ENCODE peak calls at places on chromosomes 11 and 22, in four cellular contexts. One of them, this sample, is unnamed.
A peak's percentile ranks its signal among the peaks of the same experiment; 100 is the strongest.

GRCh38 chr22:47345025-47345424 is 582.6 kb downstream of the TBC1D22A start:
- DNase-seq in WTC11: no peak
- DNase-seq in neural crest cell: no peak
- DNase-seq in HFF-Myc: no peak
- DNase-seq in this sample: no peak

GRCh38 chr22:39439170-39439569 is 17.6 kb upstream of the MGAT3 start:
- DNase-seq in WTC11: no peak
- DNase-seq in neural crest cell: no peak
- DNase-seq in HFF-Myc: peak; percentile 14
- DNase-seq in this sample: no peak

GRCh38 chr22:49970528-49971231 is 10.1 kb downstream of the PIM3 start:
- DNase-seq in WTC11: peak; percentile 64
- DNase-seq in neural crest cell: peak; percentile 59
- DNase-seq in HFF-Myc: peak; percentile 87
- DNase-seq in this sample: peak; percentile 99

GRCh38 chr22:43420991-43421665 is 9.3 kb downstream of the MPPED1 start:
- DNase-seq in WTC11: no peak
- DNase-seq in neural crest cell: no peak
- DNase-seq in HFF-Myc: no peak
- DNase-seq in this sample: no peak

GRCh38 chr22:41261541-41262249 is 21.0 kb upstream of the CHADL start:
- DNase-seq in WTC11: no peak
- DNase-seq in neural crest cell: no peak
- DNase-seq in HFF-Myc: no peak
- DNase-seq in this sample: no peak

GRCh38 chr22:40449676-40450035 is 79.3 kb downstream of the SGSM3 start:
- DNase-seq in WTC11: no peak
- DNase-seq in neural crest cell: no peak
- DNase-seq in HFF-Myc: peak; percentile 14
- DNase-seq in this sample: no peak

GRCh38 chr11:103091441-103091809 is 535 bp downstream of the DCUN1D5 start:
- DNase-seq in WTC11: peak; percentile 61
- DNase-seq in neural crest cell: peak; percentile 9
- DNase-seq in HFF-Myc: no peak
- DNase-seq in this sample: peak; percentile 76

GRCh38 chr11:2587132-2587930 is 112.5 kb downstream of the KCNQ1OT1 start:
- DNase-seq in WTC11: no peak
- DNase-seq in neural crest cell: peak; percentile 1
- DNase-seq in HFF-Myc: no peak
- DNase-seq in this sample: no peak

GRCh38 chr11:16000065-16000464 is 356.3 kb downstream of the SOX6 start:
- DNase-seq in WTC11: no peak
- DNase-seq in neural crest cell: no peak
- DNase-seq in HFF-Myc: no peak
- DNase-seq in this sample: no peak

GRCh38 chr11:16806791-16807190 is 68.3 kb downstream of the C11orf58 start:
- DNase-seq in WTC11: no peak
- DNase-seq in neural crest cell: no peak
- DNase-seq in HFF-Myc: no peak
- DNase-seq in this sample: no peak

GRCh38 chr11:22539851-22540376 is 85.7 kb downstream of the FANCF start:
- DNase-seq in WTC11: no peak
- DNase-seq in neural crest cell: no peak
- DNase-seq in HFF-Myc: peak; percentile 9
- DNase-seq in this sample: no peak

GRCh38 chr11:127345819-127346459 is 345.4 kb upstream of the KIRREL3 start:
- DNase-seq in WTC11: peak; percentile 48
- DNase-seq in neural crest cell: peak; percentile 36
- DNase-seq in HFF-Myc: peak; percentile 4
- DNase-seq in this sample: peak; percentile 23

GRCh38 chr22:17985606-17986005 is 38.8 kb downstream of the MICAL3 start:
- DNase-seq in WTC11: no peak
- DNase-seq in neural crest cell: no peak
- DNase-seq in HFF-Myc: no peak
- DNase-seq in this sample: no peak

GRCh38 chr11:2801711-2802388 is 83.7 kb downstream of the CDKN1C start:
- DNase-seq in WTC11: peak; percentile 10
- DNase-seq in neural crest cell: no peak
- DNase-seq in HFF-Myc: no peak
- DNase-seq in this sample: no peak

GRCh38 chr11:12222099-12222751 is 111.8 kb downstream of the MICAL2 start:
- DNase-seq in WTC11: no peak
- DNase-seq in neural crest cell: no peak
- DNase-seq in HFF-Myc: no peak
- DNase-seq in this sample: no peak

GRCh38 chr11:61828629-61829407 is 718 bp downstream of the FADS2 start:
- DNase-seq in WTC11: peak; percentile 64
- DNase-seq in neural crest cell: peak; percentile 35
- DNase-seq in HFF-Myc: no peak
- DNase-seq in this sample: peak; percentile 60

GRCh38 chr11:129319201-129319600 is 56.4 kb upstream of the BARX2 start:
- DNase-seq in WTC11: no peak
- DNase-seq in neural crest cell: no peak
- DNase-seq in HFF-Myc: no peak
- DNase-seq in this sample: no peak

GRCh38 chr11:117875397-117876048 is 935 bp downstream of the FXYD6 start:
- DNase-seq in WTC11: no peak
- DNase-seq in neural crest cell: no peak
- DNase-seq in HFF-Myc: no peak
- DNase-seq in this sample: peak; percentile 32

GRCh38 chr11:36131719-36132349 is 157.4 kb downstream of the COMMD9 start:
- DNase-seq in WTC11: peak; percentile 67
- DNase-seq in neural crest cell: peak; percentile 18
- DNase-seq in HFF-Myc: no peak
- DNase-seq in this sample: peak; percentile 34

GRCh38 chr22:49765951-49766350 is 61.7 kb downstream of the BRD1 start:
- DNase-seq in WTC11: no peak
- DNase-seq in neural crest cell: no peak
- DNase-seq in HFF-Myc: no peak
- DNase-seq in this sample: no peak

GRCh38 chr22:30573594-30574094 is 821 bp downstream of the GAL3ST1 start:
- DNase-seq in WTC11: no peak
- DNase-seq in neural crest cell: no peak
- DNase-seq in HFF-Myc: no peak
- DNase-seq in this sample: no peak

GRCh38 chr11:64407630-64408029 is 48.7 kb downstream of the RPS6KA4 start:
- DNase-seq in WTC11: no peak
- DNase-seq in neural crest cell: no peak
- DNase-seq in HFF-Myc: no peak
- DNase-seq in this sample: no peak

GRCh38 chr11:78168539-78169477 is 19.6 kb downstream of the KCTD21 start:
- DNase-seq in WTC11: no peak
- DNase-seq in neural crest cell: no peak
- DNase-seq in HFF-Myc: no peak
- DNase-seq in this sample: no peak

GRCh38 chr11:2466869-2467694 is 22.3 kb downstream of the KCNQ1 start:
- DNase-seq in WTC11: no peak
- DNase-seq in neural crest cell: no peak
- DNase-seq in HFF-Myc: no peak
- DNase-seq in this sample: peak; percentile 86

GRCh38 chr11:129289350-129290040 is 86.2 kb upstream of the BARX2 start:
- DNase-seq in WTC11: no peak
- DNase-seq in neural crest cell: no peak
- DNase-seq in HFF-Myc: no peak
- DNase-seq in this sample: no peak

GRCh38 chr11:72635309-72635915 is 38.8 kb downstream of the PDE2A start:
- DNase-seq in WTC11: no peak
- DNase-seq in neural crest cell: no peak
- DNase-seq in HFF-Myc: no peak
- DNase-seq in this sample: no peak

GRCh38 chr11:94880216-94880615 is 93.1 kb downstream of the CWC15 start:
- DNase-seq in WTC11: no peak
- DNase-seq in neural crest cell: no peak
- DNase-seq in HFF-Myc: no peak
- DNase-seq in this sample: no peak

GRCh38 chr11:88345408-88345807 is 7.9 kb upstream of the CTSC start:
- DNase-seq in WTC11: no peak
- DNase-seq in neural crest cell: no peak
- DNase-seq in HFF-Myc: no peak
- DNase-seq in this sample: peak; percentile 40

GRCh38 chr11:44889266-44889665 is 61.4 kb downstream of the TP53I11 start:
- DNase-seq in WTC11: no peak
- DNase-seq in neural crest cell: no peak
- DNase-seq in HFF-Myc: no peak
- DNase-seq in this sample: no peak

GRCh38 chr11:117734596-117734995 is 62.4 kb downstream of the DSCAML1 start:
- DNase-seq in WTC11: no peak
- DNase-seq in neural crest cell: no peak
- DNase-seq in HFF-Myc: no peak
- DNase-seq in this sample: no peak

GRCh38 chr11:78050964-78051831 is 12.5 kb upstream of the THRSP start:
- DNase-seq in WTC11: peak; percentile 50
- DNase-seq in neural crest cell: no peak
- DNase-seq in HFF-Myc: no peak
- DNase-seq in this sample: no peak

GRCh38 chr11:119371067-119371601 is 10.4 kb downstream of the USP2 start:
- DNase-seq in WTC11: no peak
- DNase-seq in neural crest cell: no peak
- DNase-seq in HFF-Myc: no peak
- DNase-seq in this sample: no peak

GRCh38 chr11:119372260-119373058 is 9.0 kb downstream of the USP2 start:
- DNase-seq in WTC11: no peak
- DNase-seq in neural crest cell: no peak
- DNase-seq in HFF-Myc: no peak
- DNase-seq in this sample: no peak

GRCh38 chr11:119370486-119371046 is 10.9 kb downstream of the USP2 start:
- DNase-seq in WTC11: no peak
- DNase-seq in neural crest cell: no peak
- DNase-seq in HFF-Myc: no peak
- DNase-seq in this sample: no peak

GRCh38 chr11:119373059-119373875 is 8.2 kb downstream of the USP2 start:
- DNase-seq in WTC11: no peak
- DNase-seq in neural crest cell: no peak
- DNase-seq in HFF-Myc: no peak
- DNase-seq in this sample: peak; percentile 21

GRCh38 chr11:119371778-119372182 is 9.7 kb downstream of the USP2 start:
- DNase-seq in WTC11: no peak
- DNase-seq in neural crest cell: no peak
- DNase-seq in HFF-Myc: no peak
- DNase-seq in this sample: no peak
- TF ChIP-seq CTCF in WTC11: no peak
- TF ChIP-seq CTCF in neural crest cell: no peak
- TF ChIP-seq CTCF in HFF-Myc: no peak
- TF ChIP-seq CTCF in this sample: no peak

GRCh38 chr11:9060700-9061111 is 30.7 kb downstream of the SCUBE2 start:
- DNase-seq in WTC11: peak; percentile 41
- DNase-seq in neural crest cell: no peak
- DNase-seq in HFF-Myc: no peak
- DNase-seq in this sample: peak; percentile 87
- TF ChIP-seq CTCF in WTC11: no peak
- TF ChIP-seq CTCF in neural crest cell: no peak
- TF ChIP-seq CTCF in HFF-Myc: peak; percentile 53
- TF ChIP-seq CTCF in this sample: no peak

DNA sequence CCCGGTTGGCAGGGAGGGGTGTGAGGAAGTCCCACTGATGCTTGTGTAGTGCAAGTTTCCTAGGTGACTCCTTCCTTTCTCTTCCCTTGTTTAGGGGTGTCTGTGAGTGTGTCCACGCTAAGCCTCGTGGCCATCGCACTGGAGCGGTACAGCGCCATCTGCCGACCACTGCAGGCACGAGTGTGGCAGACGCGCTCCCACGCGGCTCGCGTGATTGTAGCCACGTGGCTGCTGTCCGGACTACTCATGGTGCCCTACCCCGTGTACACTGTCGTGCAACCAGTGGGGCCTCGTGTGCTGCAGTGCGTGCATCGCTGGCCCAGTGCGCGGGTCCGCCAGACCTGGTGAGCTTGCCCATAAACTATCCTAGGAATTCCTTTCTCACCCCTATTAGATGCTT is 10.4 kb downstream of the CCKBR start:
- DNase-seq in WTC11: peak; percentile 59
- DNase-seq in neural crest cell: no peak
- DNase-seq in HFF-Myc: no peak
- DNase-seq in this sample: no peak
- TF ChIP-seq CTCF in WTC11: peak; percentile 60
- TF ChIP-seq CTCF in neural crest cell: no peak
- TF ChIP-seq CTCF in HFF-Myc: peak; percentile 22
- TF ChIP-seq CTCF in this sample: no peak

GRCh38 chr22:32518848-32519247 is 44.2 kb downstream of the FBXO7 start:
- DNase-seq in WTC11: no peak
- DNase-seq in neural crest cell: no peak
- DNase-seq in HFF-Myc: no peak
- DNase-seq in this sample: peak; percentile 11
- TF ChIP-seq CTCF in WTC11: no peak
- TF ChIP-seq CTCF in neural crest cell: peak; percentile 33
- TF ChIP-seq CTCF in HFF-Myc: peak; percentile 25
- TF ChIP-seq CTCF in this sample: peak; percentile 21